ENCODE peak calls at places on chromosomes 11 and 22, in eight cellular contexts. L is endothelial cell, R is uterus, V is lower lobe of right lung, Q is SK-N-SH, J is GM12865, D is cardiac fibroblast, X is GM23338. S is an unnamed sample.

GRCh38 chr11:115819014-115819413 is 314.8 kb upstream of the CADM1 start:
- DNase-seq in L (no peak), J (no peak), D (no peak), Q (no peak), R (no peak), X (no peak), V (no peak), S (no peak)

GRCh38 chr22:47552024-47552423 is 789.6 kb downstream of the TBC1D22A start:
- DNase-seq in Q (no peak), R (no peak), L (no peak), V (no peak), X (no peak), J (no peak), D (no peak), S (no peak)

GRCh38 chr11:119751281-119752060 is 22.5 kb upstream of the NECTIN1 start:
- DNase-seq in L (no peak), R (no peak), V (no peak), D (no peak), J (peak), X (no peak), Q (no peak), S (no peak)

GRCh38 chr22:49448546-49448945 is 379.1 kb downstream of the BRD1 start:
- DNase-seq in R (no peak), J (no peak), Q (no peak), V (no peak), L (no peak), X (no peak), D (no peak), S (no peak)

GRCh38 chr11:45354976-45355705 is 69.0 kb upstream of the SYT13 start:
- DNase-seq in J (peak), X (peak), D (peak), R (peak), Q (peak), L (peak), V (peak), S (peak)

GRCh38 chr11:124970925-124971324 is 16.9 kb downstream of the CCDC15 start:
- DNase-seq in D (peak), Q (peak), J (no peak), X (peak), V (no peak), R (no peak), L (no peak), S (no peak)

GRCh38 chr11:22193348-22194051 is 615 bp downstream of the ANO5 start:
- DNase-seq in X (peak), D (no peak), R (peak), J (peak), L (peak), Q (peak), V (peak), S (peak)

GRCh38 chr22:50118557-50119168 is 28.9 kb downstream of the MOV10L1 start:
- DNase-seq in Q (no peak), R (peak), V (no peak), J (no peak), D (peak), L (no peak), X (no peak), S (no peak)

GRCh38 chr11:63862923-63863322 is 24.0 kb downstream of the MARK2 start:
- DNase-seq in V (no peak), L (no peak), D (no peak), J (no peak), X (no peak), R (no peak), Q (no peak), S (no peak)

GRCh38 chr11:94424011-94424410 is 22.8 kb upstream of the GPR83 start:
- DNase-seq in D (peak), V (no peak), X (no peak), L (no peak), Q (no peak), J (no peak), R (no peak), S (no peak)

GRCh38 chr11:77027275-77027674 is 6.9 kb upstream of the B3GNT6 start:
- DNase-seq in V (no peak), R (no peak), Q (no peak), J (no peak), D (peak), X (no peak), L (no peak), S (no peak)

GRCh38 chr22:43183496-43184263 is 3.3 kb downstream of the TTLL12 start:
- DNase-seq in L (no peak), D (peak), R (no peak), J (no peak), V (no peak), Q (no peak), X (no peak), S (no peak)

GRCh38 chr22:49968831-49969661 is 8.5 kb downstream of the PIM3 start:
- DNase-seq in Q (peak), D (no peak), X (no peak), R (peak), J (no peak), V (peak), L (peak), S (peak)

GRCh38 chr11:22728600-22729394 is 62.4 kb downstream of the GAS2 start:
- DNase-seq in X (no peak), J (no peak), L (no peak), R (no peak), Q (no peak), D (no peak), V (no peak), S (no peak)

GRCh38 chr11:37788141-37788877 is 1190.3 kb upstream of the RAG2 start:
- DNase-seq in X (no peak), D (peak), J (no peak), V (no peak), L (no peak), R (no peak), Q (no peak), S (no peak)

GRCh38 chr11:17906436-17906835 is 106.4 kb downstream of the SERGEF start:
- DNase-seq in D (no peak), Q (peak), X (peak), R (no peak), J (peak), L (peak), V (peak), S (peak)

GRCh38 chr11:877565-877964 is 33.0 kb downstream of the CHID1 start:
- DNase-seq in R (no peak), L (no peak), X (peak), Q (peak), J (peak), V (no peak), D (no peak), S (peak)

GRCh38 chr11:12704049-12704448 is 29.8 kb downstream of the TEAD1 start:
- DNase-seq in X (no peak), D (peak), R (no peak), J (peak), V (no peak), L (no peak), Q (no peak), S (no peak)

GRCh38 chr11:128937480-128937879 is 5.2 kb downstream of the TP53AIP1 start:
- DNase-seq in J (no peak), Q (no peak), V (no peak), L (no peak), R (no peak), D (peak), X (no peak), S (no peak)

GRCh38 chr22:21876486-21877176 is 9.2 kb upstream of the MAPK1 start:
- DNase-seq in J (peak), V (no peak), R (no peak), Q (peak), L (no peak), D (peak), X (no peak), S (no peak)

GRCh38 chr22:36465232-36466021 is 16.0 kb downstream of the TXN2 start:
- DNase-seq in L (no peak), J (no peak), D (peak), V (peak), R (peak), X (no peak), Q (no peak), S (no peak)

GRCh38 chr11:68938816-68939582 is 35.3 kb downstream of the IGHMBP2 start:
- DNase-seq in X (no peak), R (no peak), V (no peak), L (no peak), D (no peak), Q (no peak), J (no peak), S (no peak)

GRCh38 chr11:73359930-73360742 is 16.1 kb upstream of the RELT start:
- DNase-seq in Q (peak), D (peak), V (no peak), J (no peak), R (no peak), L (peak), X (peak), S (peak)

DNA sequence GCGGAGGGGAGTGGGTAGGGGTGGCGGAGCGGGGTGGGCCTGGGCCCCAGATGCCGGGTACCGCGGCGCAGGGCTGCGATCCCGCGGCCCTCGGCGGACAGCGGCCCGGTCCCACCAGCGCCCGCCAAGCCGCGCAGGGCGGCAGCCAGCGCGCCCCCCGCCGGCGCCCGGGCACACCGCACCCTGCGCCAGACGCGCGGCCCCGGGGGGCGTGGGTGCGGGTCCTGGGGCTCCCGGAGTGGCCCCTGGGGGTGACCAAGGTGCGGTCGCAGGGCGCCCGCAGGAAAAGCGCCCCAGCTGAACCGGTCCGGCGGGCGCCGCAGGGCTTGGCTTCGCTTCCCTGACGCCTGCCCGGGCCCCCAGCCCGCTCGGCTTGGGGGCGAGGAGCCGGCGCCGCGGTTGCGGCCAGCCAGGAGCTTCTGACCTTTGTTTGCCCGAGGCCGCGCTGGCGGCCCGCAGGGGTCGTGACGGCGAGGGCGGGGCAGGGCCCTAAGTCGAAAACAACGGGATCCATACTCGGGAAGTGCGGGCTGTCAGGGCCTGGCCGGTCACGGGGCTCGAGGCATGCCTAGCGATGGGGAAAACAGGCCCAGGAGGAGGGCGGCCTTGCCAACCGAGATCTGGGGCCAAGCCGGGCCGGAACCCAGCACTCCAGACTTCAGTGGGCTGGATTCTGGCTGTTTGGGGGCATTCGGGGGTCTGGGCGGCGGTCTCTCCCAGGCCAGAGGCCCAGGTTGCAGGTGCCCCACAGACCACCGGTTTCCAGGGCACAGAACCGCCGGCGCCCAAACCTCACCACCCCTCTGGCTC is 581 bp upstream of the AP5B1 start:
- DNase-seq in D (no peak), J (no peak), Q (peak), R (no peak), L (peak), X (peak), V (peak), S (peak)
- TF ChIP-seq CTCF in D (no peak), J (peak), Q (no peak), R (peak), L (peak), X (no peak), V (peak), S (no peak)

GRCh38 chr22:17910561-17911311 is 113.6 kb downstream of the MICAL3 start:
- DNase-seq in L (peak), V (no peak), R (peak), Q (peak), J (no peak), X (peak), D (peak), S (peak)
- TF ChIP-seq CTCF in L (no peak), V (peak), R (peak), Q (peak), J (peak), X (no peak), D (peak), S (no peak)

GRCh38 chr11:112837162-112837826 is 123.9 kb upstream of the NCAM1 start:
- DNase-seq in L (peak), D (no peak), J (peak), Q (peak), R (no peak), X (peak), V (no peak), S (no peak)
- TF ChIP-seq CTCF in L (no peak), D (no peak), J (no peak), Q (peak), R (no peak), X (peak), V (no peak), S (no peak)

DNA sequence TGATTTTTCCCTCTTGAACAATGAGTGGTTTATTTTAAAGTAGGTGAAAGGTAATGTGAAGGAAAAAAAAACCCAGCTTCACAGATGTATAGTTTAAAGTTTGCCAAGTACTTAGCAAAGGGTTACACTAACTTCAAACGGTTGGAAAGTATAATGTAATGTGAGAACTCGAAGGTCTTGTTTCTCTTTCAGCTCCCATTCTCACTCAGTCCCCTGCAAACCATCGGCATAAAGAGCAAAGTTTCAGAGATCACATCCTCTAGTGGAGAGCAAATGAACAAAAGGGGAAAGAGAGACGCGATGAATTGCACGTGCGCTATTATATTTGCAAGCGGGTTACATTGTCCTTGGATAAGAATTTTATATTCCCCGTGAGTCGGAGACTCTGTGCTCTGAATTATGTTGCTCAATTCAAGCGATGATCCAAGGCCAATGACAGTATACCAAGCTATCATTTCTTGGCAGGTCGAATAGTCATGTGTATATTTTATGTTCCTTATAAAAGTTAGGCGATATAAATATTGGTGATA is 37.6 kb upstream of the BIRC3 start:
- DNase-seq in R (no peak), J (peak), V (no peak), D (peak), X (peak), Q (no peak), L (no peak), S (no peak)
- TF ChIP-seq CTCF in R (peak), J (no peak), V (no peak), D (peak), X (no peak), Q (no peak), L (no peak), S (no peak)

S was measured in nephron progenitor cell.